ENCODE peak calls at places on chromosome 4, in seven cellular contexts. X, T, K, D, I, Z and N are unnamed samples. For H3K36me3, the result is how much of the 10 kb centered on the place peaks cover.

GRCh38 chr4:39233783-39234182 is 51.5 kb downstream of the WDR19 start:
- DNase-seq in I (no peak), Z (no peak), X (no peak), T (no peak), K (no peak), D (no peak), N (no peak)

GRCh38 chr4:81651500-81651899 is 179.8 kb upstream of the RASGEF1B start:
- DNase-seq in Z (no peak), I (no peak), X (no peak), K (no peak), T (no peak), D (no peak), N (no peak)

GRCh38 chr4:151226004-151226932 is 50.7 kb upstream of the PRSS48 start:
- DNase-seq in T (no peak), Z (peak), I (no peak), D (no peak), X (no peak), K (no peak), N (no peak)

GRCh38 chr4:74133786-74134499 is 24.0 kb upstream of the MTHFD2L start:
- DNase-seq in X (peak), I (peak), T (peak), D (peak), Z (peak), K (peak), N (peak)

GRCh38 chr4:87118826-87119225 is 101.6 kb downstream of the KLHL8 start:
- DNase-seq in Z (no peak), D (no peak), X (no peak), T (no peak), K (peak), I (no peak), N (peak)

GRCh38 chr4:32775049-32775448 is 2054.9 kb downstream of the PCDH7 start:
- DNase-seq in T (no peak), I (no peak), X (no peak), Z (peak), D (no peak), K (no peak), N (peak)

GRCh38 chr4:2510351-2511259 is 25.8 kb upstream of the FAM193A start:
- DNase-seq in X (no peak), Z (no peak), T (no peak), K (no peak), I (no peak), D (no peak), N (no peak)

GRCh38 chr4:173685324-173685723 is 155.3 kb upstream of the HAND2 start:
- DNase-seq in T (no peak), Z (no peak), K (no peak), I (no peak), D (no peak), X (no peak), N (no peak)

GRCh38 chr4:77095101-77095826 is 19.5 kb upstream of the CCNI start:
- DNase-seq in D (peak), I (peak), K (peak), Z (peak), X (peak), T (peak), N (peak)

GRCh38 chr4:157043131-157043530 is 32.8 kb upstream of the GLRB start:
- DNase-seq in I (no peak), T (no peak), K (no peak), X (no peak), Z (peak), D (no peak), N (peak)

GRCh38 chr4:52545099-52546069 is 113.7 kb downstream of the USP46 start:
- DNase-seq in I (peak), X (peak), Z (peak), D (peak), T (peak), K (peak), N (peak)

GRCh38 chr4:39514888-39515401 is 12.3 kb downstream of the UGDH start:
- DNase-seq in K (no peak), X (no peak), D (peak), T (no peak), I (peak), Z (peak), N (no peak)

GRCh38 chr4:101259876-101260275 is 87.5 kb downstream of the PPP3CA start:
- DNase-seq in T (no peak), Z (no peak), K (no peak), I (no peak), D (no peak), X (no peak), N (no peak)

GRCh38 chr4:145956288-145956890 is 17.8 kb upstream of the ZNF827 start:
- DNase-seq in X (no peak), T (peak), I (no peak), K (peak), D (no peak), Z (peak), N (peak)

GRCh38 chr4:2042207-2042946 is 16.8 kb upstream of the NAT8L start:
- DNase-seq in X (no peak), T (peak), Z (no peak), I (peak), D (no peak), K (peak), N (peak)

GRCh38 chr4:14529653-14530052 is 472.6 kb upstream of the CPEB2 start:
- DNase-seq in K (no peak), Z (peak), D (no peak), T (no peak), I (no peak), X (no peak), N (peak)

GRCh38 chr4:183738081-183738673 is 79.1 kb downstream of the TRAPPC11 start:
- DNase-seq in T (no peak), X (no peak), Z (peak), D (no peak), K (peak), I (no peak), N (no peak)

GRCh38 chr4:132071815-132072214 is 1077.3 kb upstream of the PCDH10 start:
- DNase-seq in T (no peak), X (no peak), I (no peak), Z (peak), K (no peak), D (no peak), N (no peak)

GRCh38 chr4:99885063-99885664 is 9.1 kb downstream of the LAMTOR3 start:
- DNase-seq in Z (peak), K (no peak), I (no peak), D (no peak), X (no peak), T (no peak), N (peak)

GRCh38 chr4:144449623-144450022 is 196.3 kb upstream of the HHIP start:
- DNase-seq in Z (peak), D (no peak), T (no peak), K (peak), I (no peak), X (peak), N (no peak)

GRCh38 chr4:42482516-42483327 is 85.4 kb downstream of the SHISA3 start:
- DNase-seq in T (no peak), Z (no peak), I (no peak), D (no peak), X (no peak), K (peak), N (no peak)

GRCh38 chr4:108601096-108601495 is 19.3 kb upstream of the RPL34 start:
- DNase-seq in K (no peak), T (no peak), Z (no peak), I (no peak), X (no peak), D (no peak), N (no peak)

GRCh38 chr4:169668069-169668721 is 47.8 kb downstream of the CLCN3 start:
- DNase-seq in D (no peak), I (no peak), X (no peak), Z (no peak), T (no peak), K (no peak), N (no peak)

GRCh38 chr4:134313591-134313990 is 112.0 kb upstream of the PABPC4L start:
- DNase-seq in Z (no peak), K (no peak), D (no peak), X (no peak), T (no peak), I (no peak), N (no peak)

GRCh38 chr4:173334891-173335754 is 965 bp upstream of the HMGB2 start:
- DNase-seq in Z (peak), I (peak), X (peak), K (peak), D (peak), T (peak), N (peak)

DNA sequence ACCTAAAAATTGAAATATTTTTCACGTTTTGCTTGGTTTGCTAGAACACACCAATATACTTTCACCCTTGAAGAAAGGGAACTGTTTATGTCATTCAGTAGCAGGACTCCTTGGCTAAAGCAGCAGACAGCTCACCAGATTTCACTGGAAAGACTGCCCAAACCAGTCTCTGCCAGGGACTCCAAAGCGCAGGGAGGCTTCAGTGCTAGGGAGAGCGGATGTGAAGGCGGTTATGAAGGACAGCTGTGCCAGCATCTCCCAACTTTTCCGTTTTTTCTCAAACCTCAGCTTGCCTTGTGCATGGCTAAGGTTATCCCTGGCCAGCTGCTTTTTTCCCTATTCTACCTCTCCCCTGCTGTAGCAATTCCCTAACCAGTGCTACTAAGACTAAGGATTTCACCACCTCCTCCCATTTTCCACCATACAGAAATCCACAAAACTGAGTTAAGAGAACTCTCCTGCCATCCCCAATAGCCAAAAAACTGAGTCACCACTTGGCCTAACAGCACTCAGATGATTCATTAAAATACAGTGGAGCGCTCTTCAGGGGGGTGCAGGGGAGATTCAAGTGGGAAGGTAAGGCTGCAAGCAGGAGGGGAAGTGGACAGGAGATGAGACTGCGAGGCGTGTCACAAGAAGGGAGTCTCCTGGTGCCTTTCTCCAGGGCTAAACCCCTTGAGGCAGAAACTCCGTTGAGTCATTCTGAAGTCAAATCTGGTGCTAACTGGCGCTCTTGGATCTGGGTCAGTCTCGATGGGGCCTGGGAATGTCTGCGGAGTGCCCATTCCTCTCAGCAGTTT is 90.7 kb downstream of the PALLD start:
- DNase-seq in Z (peak), X (peak), K (peak), I (no peak), D (no peak), T (no peak), N (no peak)
- H3K4me3 ChIP-seq in Z (peak), X (no peak), K (peak), I (no peak), D (no peak), T (no peak), N (no peak)

DNA sequence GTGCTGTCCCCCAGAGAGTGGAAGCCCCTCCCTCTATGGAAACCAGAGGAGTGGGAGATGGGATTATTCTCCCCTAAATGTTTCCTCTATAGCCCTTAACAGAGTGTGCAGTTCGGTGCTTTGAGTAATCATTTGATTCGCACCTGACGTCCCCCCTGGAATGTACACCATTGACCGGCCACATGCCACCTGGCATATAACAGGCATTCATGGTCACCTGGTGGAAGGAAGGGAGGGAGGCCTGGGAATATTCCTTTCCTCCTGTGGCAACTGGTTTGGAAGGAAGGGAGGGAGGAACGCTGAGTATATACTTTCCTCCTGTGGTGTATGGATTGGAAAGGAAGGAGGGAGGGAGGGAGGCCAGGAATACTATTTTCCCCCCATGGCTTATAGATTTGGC is 77.2 kb downstream of the CRMP1 start:
- DNase-seq in T (no peak), D (no peak), I (no peak), K (no peak), Z (no peak), X (peak), N (no peak)
- H3K36me3 ChIP-seq in T (under half), D (under half), I (under half), K (under half), Z (under half), X (under half), N (under half)

GRCh38 chr4:147550626-147551250 is 66.5 kb upstream of the TMEM184C start:
- DNase-seq in X (peak), Z (no peak), I (no peak), T (no peak), K (no peak), D (no peak), N (no peak)
- H3K4me3 ChIP-seq in X (peak), Z (no peak), I (no peak), T (no peak), K (no peak), D (no peak), N (no peak)

DNA sequence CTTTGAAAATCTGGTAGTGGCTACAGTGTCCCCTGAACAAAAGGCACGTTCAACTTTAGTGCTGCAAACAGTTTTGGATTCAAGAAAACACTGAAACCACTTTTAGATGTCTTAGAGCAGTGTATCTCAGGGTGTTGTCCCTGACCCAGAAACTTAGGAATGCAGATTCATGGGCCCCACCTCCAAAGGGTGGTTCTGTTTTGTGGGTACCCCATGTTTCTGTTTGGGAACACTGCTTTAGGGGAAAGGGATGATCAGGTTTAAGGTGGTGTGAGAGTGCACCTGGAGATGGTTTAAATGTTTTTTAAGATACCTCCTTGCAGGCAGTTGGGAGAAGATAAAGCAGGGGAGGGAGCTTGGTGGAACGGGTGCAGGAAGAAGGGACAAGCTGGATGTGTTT is 55.6 kb downstream of the JADE1 start:
- DNase-seq in X (no peak), T (no peak), D (no peak), I (no peak), Z (no peak), K (no peak), N (no peak)
- H3K36me3 ChIP-seq in X (half or more), T (under half), D (under half), I (under half), Z (under half), K (half or more), N (half or more)

DNA sequence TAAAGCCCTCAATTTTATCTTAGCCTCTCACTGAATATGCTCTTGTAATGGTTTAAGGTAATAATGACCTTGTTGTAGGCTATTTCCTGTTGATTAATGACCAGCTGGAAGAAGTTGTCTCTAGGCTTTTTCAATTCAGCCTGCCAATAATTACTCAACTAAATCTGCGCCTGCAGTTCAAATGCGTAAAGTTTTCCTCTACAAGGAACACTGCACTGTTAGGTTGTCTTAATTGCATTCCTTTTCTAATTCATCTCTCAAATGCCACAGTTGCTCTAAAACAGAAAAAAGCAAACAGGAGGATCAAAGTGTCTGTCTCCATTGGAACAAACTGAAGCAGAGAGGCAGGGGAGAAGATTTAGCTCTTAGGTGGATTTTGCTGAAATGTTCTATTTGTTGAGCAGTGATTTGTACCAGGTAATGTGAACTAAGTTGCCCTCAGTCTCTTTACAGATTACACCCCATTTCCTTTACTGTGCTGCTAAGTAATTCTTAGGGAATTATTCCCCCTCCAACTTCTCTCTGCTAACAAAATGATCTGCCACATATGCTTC is 149.1 kb downstream of the SPRY1 start:
- DNase-seq in I (no peak), Z (no peak), D (no peak), T (no peak), X (no peak), K (no peak), N (no peak)
- H3K4me3 ChIP-seq in I (no peak), Z (no peak), D (no peak), T (no peak), X (no peak), K (no peak), N (no peak)

GRCh38 chr4:152514356-152514755 is 21.5 kb downstream of the FBXW7 start:
- DNase-seq in X (no peak), Z (no peak), D (no peak), K (no peak), T (no peak), I (no peak), N (no peak)

GRCh38 chr4:152516156-152516555 is 19.7 kb downstream of the FBXW7 start:
- DNase-seq in I (no peak), X (no peak), Z (no peak), D (no peak), K (no peak), T (no peak), N (no peak)

GRCh38 chr4:152512483-152512882 is 23.4 kb downstream of the FBXW7 start:
- DNase-seq in T (no peak), Z (no peak), X (no peak), I (no peak), K (no peak), D (no peak), N (no peak)

GRCh38 chr4:152513078-152513477 is 22.8 kb downstream of the FBXW7 start:
- DNase-seq in K (no peak), I (no peak), X (no peak), D (no peak), Z (no peak), T (no peak), N (no peak)

DNA sequence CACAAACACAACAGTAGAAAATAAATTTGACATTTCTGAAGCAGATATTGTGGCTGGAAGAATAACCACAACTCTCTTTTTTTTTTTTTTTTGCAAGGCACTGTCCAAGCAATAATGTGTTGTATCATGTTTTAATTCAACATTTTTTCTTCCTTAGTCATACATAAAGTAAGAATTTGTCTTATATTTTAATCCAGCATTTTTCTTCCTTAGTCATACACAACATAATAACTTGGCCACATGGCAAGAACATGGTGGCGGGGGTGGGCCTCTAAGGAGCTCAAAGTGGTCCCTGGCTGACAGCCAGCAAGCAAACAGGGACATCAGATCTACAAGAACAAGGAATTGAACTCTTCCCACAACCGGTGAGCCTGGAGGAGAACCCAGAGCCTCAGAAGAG is 20.2 kb downstream of the FBXW7 start:
- DNase-seq in T (no peak), X (no peak), K (peak), I (no peak), D (no peak), Z (peak), N (no peak)
- H3K36me3 ChIP-seq in T (under half), X (under half), K (under half), I (under half), D (under half), Z (under half), N (under half)